ENCODE peak calls at places on chromosomes 12 and 14, in four cellular contexts. J is neuronal stem cell, E is H1, H is H9. X is an unnamed sample.

GRCh38 chr12:122842505-122843405 is 7.5 kb downstream of the HIP1R start:
- DNase-seq in J (no peak), H (peak; percentile 44), E (no peak), X (no peak)

GRCh38 chr14:30656190-30656632 is 34.1 kb downstream of the SCFD1 start:
- DNase-seq in H (peak; percentile 48), J (peak; percentile 17), E (peak; percentile 66), X (peak; percentile 53)

GRCh38 chr14:97393244-97393643 is 596.1 kb downstream of the VRK1 start:
- DNase-seq in J (no peak), E (no peak), H (no peak), X (no peak)

GRCh38 chr12:123475256-123475703 is 17.3 kb downstream of the SNRNP35 start:
- DNase-seq in H (no peak), E (no peak), J (no peak), X (no peak)

GRCh38 chr14:30020687-30021086 is 93.0 kb upstream of the PRKD1 start:
- DNase-seq in H (no peak), J (no peak), E (no peak), X (no peak)

GRCh38 chr14:104895786-104896642 is 28.7 kb upstream of the PLD4 start:
- DNase-seq in H (peak; percentile 26), E (peak; percentile 46), J (no peak), X (no peak)

GRCh38 chr14:59454131-59454530 is 11.0 kb downstream of the GPR135 start:
- DNase-seq in H (no peak), E (no peak), J (no peak), X (peak; percentile 90)

GRCh38 chr14:77613207-77613606 is 3.2 kb downstream of the SPTLC2 start:
- DNase-seq in E (no peak), J (no peak), H (no peak), X (no peak)

GRCh38 chr14:103529383-103530365 is 678 bp downstream of the TRMT61A start:
- DNase-seq in H (peak; percentile 27), J (no peak), E (no peak), X (no peak)

GRCh38 chr14:22472935-22473854 is 115.8 kb downstream of the DAD1 start:
- DNase-seq in H (peak; percentile 57), E (peak; percentile 66), J (peak; percentile 30), X (peak; percentile 56)

GRCh38 chr14:87217023-87217422 is 776.0 kb downstream of the GALC start:
- DNase-seq in H (no peak), J (no peak), E (no peak), X (no peak)

GRCh38 chr14:22200977-22201605 is 387.9 kb downstream of the DAD1 start:
- DNase-seq in J (peak; percentile 29), H (no peak), E (no peak), X (peak; percentile 68)

GRCh38 chr14:61608245-61609142 is 86.8 kb upstream of the HIF1A start:
- DNase-seq in J (peak; percentile 67), H (no peak), E (no peak), X (no peak)

GRCh38 chr12:304815-305214 is 42.2 kb upstream of the SLC6A13 start:
- DNase-seq in E (no peak), J (no peak), H (no peak), X (peak; percentile 27)

GRCh38 chr12:991350-992278 is 591 bp downstream of the ERC1 start:
- DNase-seq in H (peak; percentile 87), J (no peak), E (peak; percentile 41), X (peak; percentile 32)

GRCh38 chr14:35534130-35534883 is at the start of gene INSM2:
- DNase-seq in H (no peak), J (peak; percentile 42), E (no peak), X (no peak)

GRCh38 chr12:12985817-12986408 is 14.2 kb downstream of the HEBP1 start:
- DNase-seq in H (peak; percentile 88), J (no peak), E (peak; percentile 70), X (peak; percentile 55)

GRCh38 chr12:113359133-113359938 is 949 bp downstream of the PLBD2 start:
- DNase-seq in E (no peak), H (no peak), J (no peak), X (no peak)

GRCh38 chr14:74401504-74402241 is 24.3 kb downstream of the SYNDIG1L start:
- DNase-seq in E (peak; percentile 76), J (no peak), H (peak; percentile 85), X (peak; percentile 18)

GRCh38 chr12:12157424-12157823 is 86.7 kb downstream of the BCL2L14 start:
- DNase-seq in E (no peak), J (no peak), H (no peak), X (no peak)

GRCh38 chr14:65798216-65798615 is 385.7 kb downstream of the FUT8 start:
- DNase-seq in H (no peak), J (no peak), E (no peak), X (no peak)

GRCh38 chr12:9932270-9932669 is at the start of gene CLEC2A:
- DNase-seq in E (no peak), H (no peak), J (no peak), X (no peak)

GRCh38 chr14:32352631-32353030 is 23.5 kb downstream of the AKAP6 start:
- DNase-seq in J (no peak), E (no peak), H (no peak), X (no peak)

GRCh38 chr14:34682787-34683321 is 31.5 kb downstream of the CFL2 start:
- DNase-seq in E (no peak), J (no peak), H (no peak), X (peak; percentile 24)

GRCh38 chr14:71665157-71665556 is 267.1 kb upstream of the RGS6 start:
- DNase-seq in H (no peak), E (no peak), J (no peak), X (peak; percentile 83)

GRCh38 chr12:124709722-124710656 is 142.6 kb upstream of the NCOR2 start:
- DNase-seq in H (no peak), J (no peak), E (no peak), X (peak; percentile 69)

GRCh38 chr14:59328410-59328809 is 136.8 kb downstream of the GPR135 start:
- DNase-seq in H (no peak), E (no peak), J (no peak), X (no peak)

DNA sequence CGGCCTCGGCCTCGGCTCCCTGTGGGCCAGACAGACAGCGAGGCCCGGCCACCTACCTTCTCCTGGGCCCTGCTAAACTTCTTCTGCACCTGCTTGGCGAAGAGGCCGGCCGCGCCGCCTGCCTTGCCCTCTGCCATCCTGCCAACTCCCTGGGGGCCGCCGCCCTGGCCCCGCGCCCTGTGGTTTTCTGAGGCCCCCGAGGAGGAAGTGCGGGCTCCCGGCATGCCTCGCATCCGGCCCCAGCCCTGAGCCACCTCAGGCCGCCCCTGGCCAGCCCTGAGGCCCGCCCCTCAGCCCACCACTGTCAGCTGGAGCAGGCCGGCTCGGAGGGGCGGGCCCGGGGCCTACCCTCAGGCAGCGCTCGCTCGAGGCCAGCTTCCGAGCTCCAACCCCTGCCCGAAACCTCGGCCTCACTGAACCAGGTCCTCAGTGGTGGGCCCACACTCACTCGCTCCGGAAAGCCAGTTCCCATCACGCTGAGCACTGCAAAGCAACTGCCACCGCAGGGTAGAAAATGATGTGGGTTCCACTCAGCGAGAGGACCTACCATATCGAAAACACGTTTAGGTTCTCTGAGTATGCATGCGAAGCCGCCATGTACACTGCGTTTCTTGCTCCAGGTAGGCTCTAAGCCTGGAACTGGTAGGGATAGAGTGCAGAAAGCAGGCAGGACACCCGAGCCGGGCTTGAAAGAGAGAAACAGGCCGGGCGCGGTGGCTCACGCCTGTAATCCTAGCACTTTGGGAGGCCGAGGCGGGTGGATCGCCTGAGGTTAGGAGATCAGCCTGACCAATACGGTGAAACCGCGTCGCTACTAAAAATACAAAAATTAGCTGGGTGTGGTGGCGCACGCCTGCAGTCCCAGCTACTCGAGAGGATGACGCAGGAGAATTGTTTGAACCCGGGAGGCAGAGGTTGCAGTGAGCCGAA is at the start of gene BIN2:
- DNase-seq in E (no peak), J (no peak), H (no peak), X (no peak)
- H2BK12ac ChIP-seq in E (peak within 1 kb of the TSS; percentile 88), J (peak within 1 kb of the TSS; percentile 93), H (peak within 1 kb of the TSS; percentile 23), X (no peak within 1 kb of the TSS)

GRCh38 chr14:58128416-58128815 is 23.6 kb downstream of the ARMH4 start:
- DNase-seq in H (no peak), J (no peak), E (no peak), X (no peak)
- H4K91ac ChIP-seq in H (no peak overlapping the region), J (no peak overlapping the region), E (no peak overlapping the region), X (no peak overlapping the region)

DNA sequence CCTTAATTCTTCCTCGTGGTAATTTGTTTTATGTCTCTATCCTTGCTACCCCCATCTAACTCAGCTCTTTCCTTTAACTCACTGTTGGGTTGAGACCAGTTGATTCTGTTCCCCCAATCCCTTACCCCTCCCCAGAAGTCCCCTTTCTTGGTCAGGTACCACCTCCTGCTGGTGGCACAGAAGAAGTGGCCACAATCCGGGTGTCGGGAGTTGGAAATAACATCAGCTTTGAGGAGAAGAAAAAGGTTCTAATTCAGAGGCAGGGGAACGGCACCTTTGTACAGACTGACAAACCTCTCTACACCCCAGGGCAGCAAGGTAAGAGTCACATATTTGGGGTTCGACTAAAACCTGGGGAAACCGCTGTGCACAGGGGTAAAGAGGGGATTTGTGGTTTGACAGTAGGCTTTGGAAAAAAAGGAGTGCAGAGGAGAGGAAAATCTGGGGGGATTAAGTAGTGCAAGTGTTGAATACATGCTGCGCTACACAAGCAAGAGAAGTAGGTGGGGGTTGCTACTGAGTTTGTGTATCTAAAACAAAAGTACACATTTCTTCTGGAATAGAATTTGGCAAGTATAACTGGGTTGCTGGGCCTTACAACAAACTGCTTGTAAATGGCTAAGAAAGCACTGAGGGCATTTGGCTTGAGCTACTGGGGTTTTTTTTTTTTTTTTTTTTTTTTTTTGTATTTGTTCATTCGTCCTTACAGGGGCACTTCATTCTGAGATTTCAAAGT is 1.3 kb downstream of the A2ML1 start:
- DNase-seq in H (peak; percentile 92), E (peak; percentile 84), J (peak; percentile 58), X (peak; percentile 34)
- H2BK15ac ChIP-seq in H (no peak overlapping the region), E (no peak overlapping the region), J (no peak overlapping the region), X (no peak overlapping the region)

DNA sequence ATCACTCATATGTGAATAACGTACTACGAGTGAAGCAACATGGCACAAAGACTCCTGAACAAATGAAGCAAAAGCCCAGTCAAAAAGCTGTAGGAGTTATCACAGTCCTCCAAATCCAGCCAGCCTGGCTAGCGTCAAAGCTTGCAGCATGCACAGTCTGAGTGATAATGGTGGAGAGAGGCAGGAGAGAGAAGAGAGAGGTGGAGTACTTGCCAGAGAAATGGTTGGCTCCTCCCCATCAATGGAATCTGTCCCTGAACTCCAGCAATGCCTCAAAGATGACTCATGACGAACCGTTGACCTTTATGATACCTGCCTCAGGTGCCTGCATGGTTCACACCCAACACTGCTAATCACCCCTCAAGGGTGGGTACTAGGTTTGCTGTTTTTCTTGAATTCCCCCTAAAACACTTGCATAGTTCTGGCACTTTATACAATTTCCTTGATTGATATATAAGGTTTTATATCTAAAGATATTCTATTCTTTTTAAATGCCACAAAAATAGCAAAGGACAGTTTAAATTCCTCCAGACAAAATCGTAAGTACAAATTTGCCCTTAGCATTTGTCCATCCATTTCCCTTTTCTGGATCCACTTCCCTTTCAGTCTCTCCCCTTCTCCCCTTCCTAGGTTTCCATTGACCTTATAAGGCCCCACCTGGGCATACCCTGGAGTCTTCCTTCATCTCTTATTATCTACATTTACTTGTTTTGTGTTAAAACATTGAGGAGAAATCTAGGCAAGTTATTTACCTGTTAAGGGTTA is 10.2 kb downstream of the ARHGDIB start:
- DNase-seq in H (peak; percentile 70), E (no peak), J (peak; percentile 21), X (no peak)
- H2BK12ac ChIP-seq in H (no peak overlapping the region), E (no peak overlapping the region), J (no peak overlapping the region), X (peak overlapping the region; percentile 7)